ENCODE peak calls at places on chromosomes 12 and 14, in six cellular contexts. X, Y, D, W, R and Z are unnamed samples. For H3K4me1, the result is how much of the 10 kb centered on the place peaks cover.

GRCh38 chr12:50718760-50719159 is 45.1 kb upstream of the ATF1 start:
- DNase-seq in W (no peak), D (no peak), R (no peak), X (no peak), Y (no peak), Z (no peak)

GRCh38 chr14:76977793-76978730 is 50.4 kb downstream of the IRF2BPL start:
- DNase-seq in R (peak), X (peak), W (no peak), D (no peak), Y (peak), Z (peak)

GRCh38 chr12:9334964-9335363 is 126.8 kb upstream of the PZP start:
- DNase-seq in R (no peak), X (no peak), Y (no peak), D (no peak), W (no peak), Z (no peak)

GRCh38 chr14:68948686-68949085 is 30.4 kb downstream of the ACTN1 start:
- DNase-seq in R (peak), D (no peak), W (no peak), X (no peak), Y (no peak), Z (no peak)

GRCh38 chr12:1726753-1727152 is 35.9 kb downstream of the ADIPOR2 start:
- DNase-seq in D (no peak), W (no peak), Y (no peak), X (no peak), R (no peak), Z (no peak)

GRCh38 chr14:26531894-26532293 is 65.9 kb downstream of the NOVA1 start:
- DNase-seq in D (peak), Y (no peak), R (no peak), X (no peak), W (no peak), Z (no peak)

GRCh38 chr14:79613625-79614024 is 597.7 kb downstream of the DIO2 start:
- DNase-seq in D (no peak), R (no peak), Y (no peak), X (no peak), W (no peak), Z (no peak)

GRCh38 chr12:14691560-14691959 is 4.8 kb downstream of the GUCY2C start:
- DNase-seq in Y (no peak), W (no peak), R (no peak), X (peak), D (no peak), Z (no peak)

DNA sequence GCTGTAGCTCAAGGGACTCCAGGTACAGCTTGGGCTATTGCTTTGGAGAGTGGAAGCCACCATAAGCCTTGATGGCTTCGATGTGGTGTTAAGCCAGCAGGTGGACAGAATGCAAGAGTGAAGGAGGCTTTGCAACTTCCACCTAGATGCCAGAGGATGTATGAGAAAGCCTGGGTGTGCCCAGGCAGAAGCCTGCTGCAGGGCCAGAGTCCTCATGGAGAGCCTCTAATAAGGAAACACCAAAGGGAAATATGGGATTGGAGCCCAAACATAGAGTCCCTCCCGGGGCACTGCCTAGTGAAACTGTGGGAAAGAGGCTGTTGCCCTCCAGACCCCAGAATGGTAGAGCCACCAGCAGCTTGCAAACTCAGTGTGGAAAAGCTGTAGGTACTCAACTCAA is 9.8 kb upstream of the DICER1 start:
- DNase-seq in Y (no peak), R (no peak), D (no peak), W (no peak), X (no peak), Z (no peak)
- H3K4me1 ChIP-seq in Y (under half), R (under half), D (under half), W (under half), X (under half), Z (under half)

GRCh38 chr12:80460972-80461371 is 16.9 kb downstream of the PTPRQ start:
- DNase-seq in Y (no peak), D (no peak), X (no peak), R (no peak), W (no peak), Z (no peak)
- H3K4me3 ChIP-seq in Y (no peak), D (no peak), X (no peak), R (no peak), W (no peak), Z (no peak)

GRCh38 chr12:64653123-64653522 is 42.8 kb downstream of the RASSF3 start:
- DNase-seq in Y (no peak), D (no peak), R (no peak), W (no peak), X (no peak), Z (no peak)
- H3K4me1 ChIP-seq in Y (under half), D (under half), R (under half), W (under half), X (under half), Z (under half)

GRCh38 chr14:99257673-99258221 is 14.2 kb downstream of the BCL11B start:
- DNase-seq in D (no peak), W (no peak), X (no peak), R (no peak), Y (no peak), Z (no peak)

GRCh38 chr14:99256483-99256874 is 15.5 kb downstream of the BCL11B start:
- DNase-seq in X (no peak), Y (no peak), R (no peak), D (no peak), W (no peak), Z (no peak)

GRCh38 chr14:99255621-99256482 is 16.1 kb downstream of the BCL11B start:
- DNase-seq in D (no peak), R (no peak), X (no peak), Y (no peak), W (no peak), Z (no peak)

GRCh38 chr14:99258341-99258781 is 13.6 kb downstream of the BCL11B start:
- DNase-seq in R (no peak), X (no peak), D (no peak), Y (peak), W (no peak), Z (no peak)

DNA sequence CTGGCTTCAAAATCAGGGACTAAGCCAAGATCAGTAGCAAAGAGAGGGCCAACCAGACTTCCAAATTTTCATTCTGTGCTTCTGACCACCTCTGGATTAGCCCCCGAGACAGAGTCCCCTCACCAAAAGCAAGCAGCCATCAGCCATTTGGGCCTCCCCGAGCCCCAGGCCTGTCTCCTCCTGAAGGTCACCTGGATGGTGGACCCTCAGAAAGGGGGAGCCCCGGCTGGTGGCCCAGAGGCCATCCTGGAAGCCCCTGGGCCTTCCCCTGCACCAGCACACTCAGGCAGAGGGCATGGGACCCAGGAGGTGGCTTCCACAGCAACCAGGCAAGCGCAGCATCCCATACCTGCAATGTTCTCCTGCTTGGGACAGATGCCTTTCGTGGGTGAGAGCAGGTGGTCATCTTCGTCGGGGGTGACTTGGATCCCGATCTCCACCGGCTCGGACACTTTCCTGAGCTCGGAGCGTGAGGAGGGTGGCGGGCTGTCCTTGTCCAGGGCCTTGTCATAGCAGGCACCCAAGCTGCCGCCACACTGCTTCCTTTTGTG is 14.8 kb downstream of the BCL11B start:
- DNase-seq in R (no peak), Y (no peak), X (no peak), W (no peak), D (no peak), Z (no peak)
- H3K4me3 ChIP-seq in R (no peak), Y (no peak), X (no peak), W (no peak), D (no peak), Z (no peak)

GRCh38 chr12:26042645-26043044 is 82.2 kb downstream of the BHLHE41 start:
- DNase-seq in Y (no peak), X (no peak), D (no peak), R (no peak), W (no peak), Z (no peak)

GRCh38 chr12:26046203-26046602 is 78.6 kb downstream of the BHLHE41 start:
- DNase-seq in Y (no peak), X (no peak), D (no peak), R (no peak), W (no peak), Z (no peak)

GRCh38 chr12:26043139-26044006 is 81.5 kb downstream of the BHLHE41 start:
- DNase-seq in D (no peak), Y (no peak), W (no peak), X (no peak), R (no peak), Z (no peak)

GRCh38 chr12:26044007-26044394 is 80.8 kb downstream of the BHLHE41 start:
- DNase-seq in R (no peak), Y (no peak), D (no peak), W (no peak), X (no peak), Z (no peak)

GRCh38 chr12:26044592-26044991 is 80.2 kb downstream of the BHLHE41 start:
- DNase-seq in X (no peak), D (no peak), R (no peak), W (no peak), Y (no peak), Z (no peak)
- H3K4me1 ChIP-seq in X (under half), D (under half), R (under half), W (under half), Y (under half), Z (under half)

GRCh38 chr12:7498832-7499231 is 4.7 kb downstream of the CD163 start:
- DNase-seq in R (no peak), D (no peak), Y (no peak), W (no peak), X (no peak), Z (no peak)

GRCh38 chr12:7501031-7501585 is 2.5 kb downstream of the CD163 start:
- DNase-seq in R (no peak), D (no peak), Y (no peak), X (no peak), W (no peak), Z (no peak)

GRCh38 chr12:7493006-7493405 is 10.6 kb downstream of the CD163 start:
- DNase-seq in Y (no peak), D (no peak), W (no peak), R (no peak), X (peak), Z (no peak)

GRCh38 chr12:7495136-7495535 is 8.4 kb downstream of the CD163 start:
- DNase-seq in R (no peak), X (no peak), D (no peak), W (no peak), Y (no peak), Z (no peak)

DNA sequence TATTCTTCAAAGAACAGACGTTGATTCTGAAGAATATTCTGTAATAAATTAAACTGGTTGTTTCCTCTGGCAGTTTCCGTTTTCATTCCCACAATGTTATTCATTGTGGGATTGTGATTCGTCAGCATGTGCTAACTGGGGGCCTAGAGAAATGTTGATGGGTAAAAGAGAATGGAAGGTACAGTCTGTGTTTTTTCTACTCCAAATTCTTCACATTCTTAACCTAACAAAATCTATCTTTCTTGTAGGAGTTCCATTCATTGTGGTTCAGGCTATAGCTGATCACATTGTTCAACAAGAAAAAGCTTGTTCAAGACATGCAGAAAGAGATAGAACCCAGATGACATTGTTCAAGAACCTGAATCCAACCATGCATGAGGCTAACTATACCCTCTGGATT is 5.9 kb downstream of the CD163 start:
- DNase-seq in X (no peak), D (no peak), R (no peak), W (no peak), Y (no peak), Z (no peak)
- H3K4me3 ChIP-seq in X (no peak), D (no peak), R (no peak), W (no peak), Y (no peak), Z (no peak)